ENCODE peak calls at places on chromosomes 12 and 14, in five cellular contexts. B is MM.1S, T is AG10803, F is AG04450, N is cardiac fibroblast. U is an unnamed sample.

GRCh38 chr12:93938921-93939320 is 209.5 kb upstream of the PLXNC1 start:
- DNase-seq in N (no peak), T (peak), F (no peak), B (no peak), U (peak)

GRCh38 chr12:55681142-55682077 is 26.3 kb downstream of the ITGA7 start:
- DNase-seq in F (no peak), B (no peak), T (peak), N (peak), U (peak)

GRCh38 chr12:44078273-44078672 is 242.4 kb downstream of the TMEM117 start:
- DNase-seq in T (no peak), N (peak), B (no peak), F (no peak), U (no peak)

GRCh38 chr12:21483531-21483930 is 17.9 kb downstream of the RECQL start:
- DNase-seq in N (no peak), F (no peak), T (no peak), B (peak), U (no peak)

GRCh38 chr12:128570191-128571065 is 253.3 kb downstream of the SLC15A4 start:
- DNase-seq in T (no peak), F (no peak), B (peak), N (no peak), U (no peak)

GRCh38 chr12:124536613-124537012 is 30.8 kb downstream of the NCOR2 start:
- DNase-seq in N (peak), F (no peak), T (peak), B (no peak), U (peak)

GRCh38 chr14:50532502-50533313 is at the start of gene MAP4K5:
- DNase-seq in F (peak), T (peak), N (peak), B (peak), U (peak)

GRCh38 chr14:96077983-96078686 is 39.0 kb downstream of the C14orf132 start:
- DNase-seq in B (no peak), F (no peak), N (no peak), T (no peak), U (peak)

GRCh38 chr12:99027491-99027890 is 382.4 kb downstream of the APAF1 start:
- DNase-seq in T (no peak), N (no peak), F (no peak), B (no peak), U (no peak)

GRCh38 chr12:52209321-52209720 is 17.5 kb upstream of the KRT80 start:
- DNase-seq in T (no peak), N (no peak), F (no peak), B (no peak), U (no peak)

GRCh38 chr14:104224516-104225281 is 86.3 kb downstream of the KIF26A start:
- DNase-seq in N (no peak), B (no peak), T (no peak), F (no peak), U (no peak)

GRCh38 chr14:32201816-32202467 is at the start of gene RNU6-7:
- DNase-seq in N (no peak), B (no peak), F (no peak), T (no peak), U (peak)

GRCh38 chr14:85535916-85536834 is 6.2 kb downstream of the FLRT2 start:
- DNase-seq in B (no peak), T (peak), F (no peak), N (peak), U (peak)

GRCh38 chr12:43337571-43338497 is 214.2 kb downstream of the ADAMTS20 start:
- DNase-seq in F (no peak), T (no peak), B (no peak), N (peak), U (no peak)

GRCh38 chr12:19527876-19528275 is 88.6 kb downstream of the AEBP2 start:
- DNase-seq in F (no peak), T (no peak), B (no peak), N (no peak), U (no peak)
- TF ChIP-seq CTCF in F (no peak), T (no peak), B (no peak), N (no peak), U (no peak)

DNA sequence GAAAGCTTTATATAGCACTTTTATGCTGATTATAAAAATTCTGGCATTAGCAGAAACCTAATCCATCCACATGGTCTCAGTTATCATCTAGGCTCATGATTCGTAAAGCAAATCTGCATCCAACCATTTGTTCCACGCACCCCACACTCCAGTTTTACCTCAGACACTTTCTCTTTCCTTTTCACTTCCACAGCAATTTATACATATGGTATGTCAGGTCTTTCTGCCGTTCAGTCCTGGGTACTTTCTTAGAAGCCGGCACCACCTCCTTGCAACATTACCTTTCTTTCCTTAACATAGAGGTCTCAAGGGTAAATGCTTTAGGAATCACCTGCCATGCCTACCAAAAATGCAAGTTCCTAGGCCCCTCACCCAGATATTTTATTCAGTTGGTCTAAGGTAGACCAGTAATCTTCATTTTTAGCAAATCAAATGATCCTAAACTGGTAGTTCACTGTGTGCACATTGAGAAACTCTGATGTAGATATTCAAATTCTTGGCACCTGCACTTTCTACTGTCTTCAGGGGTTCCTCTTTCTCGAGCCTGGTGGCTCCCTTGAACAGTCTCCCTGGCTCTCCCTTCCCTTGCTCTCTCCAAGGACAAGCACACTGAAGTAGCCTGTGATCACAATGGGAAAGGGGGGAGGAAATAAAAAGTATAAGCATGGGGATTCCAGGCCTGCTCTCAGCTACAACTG is 2.8 kb upstream of the KRAS start:
- DNase-seq in N (no peak), B (no peak), F (no peak), T (no peak), U (no peak)
- H3K4me3 ChIP-seq in N (no peak), B (no peak), F (no peak), T (no peak), U (no peak)

DNA sequence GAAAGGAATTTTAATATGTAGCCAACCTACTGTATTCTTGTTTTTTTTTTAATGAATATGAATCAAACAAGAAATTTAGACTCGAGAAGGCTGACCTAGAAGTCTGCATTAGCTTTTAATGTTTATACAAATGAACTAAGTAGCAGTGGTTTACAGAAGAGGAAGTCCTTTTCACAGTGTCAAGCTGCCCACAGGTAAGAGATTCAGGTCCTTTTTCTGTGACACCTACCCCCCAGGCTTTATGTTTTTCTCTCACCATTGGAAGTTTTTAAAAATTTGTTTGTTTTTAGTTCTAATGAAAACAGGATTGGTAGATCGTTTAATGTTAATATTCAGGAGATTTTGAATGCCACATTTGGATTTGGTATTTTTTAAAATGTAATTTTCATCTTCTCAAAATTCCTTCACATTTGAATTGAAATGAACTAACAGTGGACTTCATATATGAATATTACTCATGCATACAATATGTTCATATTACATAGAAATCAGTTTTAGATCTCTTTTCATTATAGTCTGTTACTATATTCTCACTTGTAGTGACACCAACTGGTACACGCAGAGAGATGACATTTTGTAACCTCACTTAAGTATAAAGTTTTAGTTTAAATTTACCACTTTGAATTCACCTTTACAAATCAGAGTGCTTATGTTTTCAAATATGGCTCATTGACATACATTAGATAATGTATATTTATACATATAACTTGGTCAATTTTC is 29.7 kb downstream of the ATF7IP start:
- DNase-seq in N (no peak), F (no peak), T (no peak), B (no peak), U (no peak)
- TF ChIP-seq CTCF in N (no peak), F (no peak), T (no peak), B (no peak), U (no peak)

DNA sequence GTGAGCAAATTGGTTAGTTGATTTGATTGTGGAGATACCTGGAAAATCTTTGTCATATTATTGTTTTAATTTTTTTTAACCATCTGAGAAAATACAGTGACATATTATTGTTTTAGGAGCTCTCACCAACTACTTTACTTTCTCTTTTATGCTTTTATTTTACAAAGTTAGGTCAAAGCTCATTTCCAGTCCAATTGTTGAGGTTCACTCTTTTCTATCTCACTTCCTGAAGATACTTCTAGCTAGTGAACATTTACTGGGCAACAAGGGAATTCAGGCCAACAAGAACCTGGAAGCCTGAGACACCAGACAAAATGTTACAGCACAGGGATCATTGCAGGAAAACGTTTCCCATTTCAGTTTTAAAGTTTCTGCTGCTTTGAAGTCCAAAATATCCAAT is 3.9 kb downstream of the TMEM30B start:
- DNase-seq in N (no peak), B (no peak), F (no peak), T (no peak), U (no peak)
- H3K4me3 ChIP-seq in N (no peak), B (no peak), F (no peak), T (no peak), U (no peak)

GRCh38 chr12:6752931-6753771 is at the start of gene MLF2:
- DNase-seq in F (peak), B (peak), T (peak), N (peak), U (peak)
- TF ChIP-seq CTCF in F (no peak), B (no peak), T (no peak), N (no peak), U (no peak)

GRCh38 chr12:14548609-14549008 is 19.1 kb downstream of the PLBD1 start:
- DNase-seq in N (no peak), T (no peak), F (no peak), B (no peak), U (no peak)

GRCh38 chr12:14558377-14559051 is 9.2 kb downstream of the PLBD1 start:
- DNase-seq in N (no peak), F (no peak), B (no peak), T (no peak), U (no peak)

GRCh38 chr12:14557966-14558365 is 9.7 kb downstream of the PLBD1 start:
- DNase-seq in N (no peak), T (no peak), B (no peak), F (no peak), U (no peak)

GRCh38 chr12:14554281-14555008 is 13.2 kb downstream of the PLBD1 start:
- DNase-seq in F (no peak), T (peak), B (no peak), N (peak), U (peak)
- H3K4me3 ChIP-seq in F (no peak), T (no peak), B (no peak), N (no peak), U (no peak)